ENCODE peak calls at places on chromosomes 5 and 9, in five cellular contexts. M is DMS79 treated with DMSO at 0.1 percent for 48 hours; N is D341Med; E is CD8-positive, alpha-beta T cell; Y is stimulated activated naive CD4-positive, alpha-beta T cell. I is an unnamed sample.

GRCh38 chr5:169636477-169637084 is 494 bp upstream of the DOCK2 start:
- DNase-seq in M (no peak), N (no peak), E (no peak), Y (no peak), I (no peak)

GRCh38 chr9:123360161-123361085 is 4.4 kb downstream of the CRB2 start:
- DNase-seq in M (no peak), N (peak; percentile 96), E (no peak), Y (no peak), I (peak; percentile 66)

GRCh38 chr9:100011062-100011681 is 87.6 kb downstream of the ERP44 start:
- DNase-seq in M (peak; percentile 0), N (peak; percentile 46), E (peak; percentile 18), Y (peak; percentile 50), I (peak; percentile 37)

GRCh38 chr9:136700959-136701664 is 11.3 kb upstream of the DIPK1B start:
- DNase-seq in M (no peak), N (no peak), E (peak; percentile 35), Y (peak; percentile 56), I (peak; percentile 84)

GRCh38 chr9:75200892-75201470 is 112.7 kb downstream of the OSTF1 start:
- DNase-seq in M (peak; percentile 2), N (no peak), E (no peak), Y (peak; percentile 56), I (no peak)

GRCh38 chr9:31519011-31519410 is 865.4 kb upstream of the ACO1 start:
- DNase-seq in M (no peak), N (no peak), E (no peak), Y (peak; percentile 3), I (peak; percentile 48)

GRCh38 chr5:113169720-113170119 is 193.1 kb downstream of the DCP2 start:
- DNase-seq in M (no peak), N (no peak), E (no peak), Y (no peak), I (no peak)

GRCh38 chr5:80213467-80213866 is 42.4 kb downstream of the SERINC5 start:
- DNase-seq in M (no peak), N (no peak), E (no peak), Y (no peak), I (no peak)

GRCh38 chr9:75170898-75171360 is 82.6 kb downstream of the OSTF1 start:
- DNase-seq in M (no peak), N (no peak), E (no peak), Y (no peak), I (no peak)

GRCh38 chr5:98763001-98763630 is 10.3 kb upstream of the RGMB start:
- DNase-seq in M (no peak), N (no peak), E (no peak), Y (no peak), I (no peak)

I was measured in naive B cell.